ENCODE peak calls at places on chromosome 22, in seven cellular contexts. I is astrocyte; S is globus pallidus; U is thoracic aorta; X is activated naive CD4-positive, alpha-beta T cell treated with anti-CD3 and anti-CD28 coated beads, Interleukin-2, amount 10 ng/mL, durations not matched to agents 7 days and 5 days; B is T-cell; A is lung microvascular endothelial cell. O is an unnamed sample.

GRCh38 chr22:38694945-38695344 is 5.8 kb downstream of the JOSD1 start:
- DNase-seq in I (no peak), S (no peak), U (no peak), X (no peak), B (no peak), A (peak), O (no peak)

GRCh38 chr22:41096391-41096790 is 4.0 kb downstream of the EP300 start:
- DNase-seq in I (no peak), S (no peak), U (no peak), X (no peak), B (no peak), A (no peak), O (no peak)

GRCh38 chr22:46007003-46007847 is 30.3 kb upstream of the WNT7B start:
- DNase-seq in I (peak), S (no peak), U (no peak), X (no peak), B (no peak), A (peak), O (peak)

GRCh38 chr22:23522642-23523251 is 57.3 kb downstream of the IGLL1 start:
- DNase-seq in I (no peak), S (no peak), U (no peak), X (no peak), B (no peak), A (no peak), O (no peak)

GRCh38 chr22:25334091-25334490 is 114.7 kb downstream of the CRYBB2 start:
- DNase-seq in I (no peak), S (peak), U (no peak), X (peak), B (no peak), A (peak), O (no peak)

GRCh38 chr22:26777402-26777801 is 120.0 kb downstream of the MIAT start:
- DNase-seq in I (peak), S (no peak), U (no peak), X (no peak), B (no peak), A (no peak), O (no peak)

GRCh38 chr22:30667092-30667485 is 586 bp downstream of the DUSP18 start:
- DNase-seq in I (no peak), S (no peak), U (no peak), X (no peak), B (no peak), A (peak), O (no peak)

GRCh38 chr22:43317252-43317651 is 25.9 kb downstream of the SCUBE1 start:
- DNase-seq in I (no peak), S (no peak), U (no peak), X (no peak), B (no peak), A (no peak), O (no peak)

GRCh38 chr22:27797793-27798525 is 3.6 kb downstream of the MN1 start:
- DNase-seq in I (no peak), S (no peak), U (no peak), X (no peak), B (no peak), A (no peak), O (no peak)

GRCh38 chr22:22239311-22239939 is 5.2 kb upstream of the VPREB1 start:
- DNase-seq in I (no peak), S (no peak), U (no peak), X (no peak), B (no peak), A (no peak), O (no peak)

GRCh38 chr22:49299821-49300231 is 527.8 kb downstream of the BRD1 start:
- DNase-seq in I (no peak), S (no peak), U (no peak), X (no peak), B (no peak), A (no peak), O (no peak)

GRCh38 chr22:25564979-25565677 is 653 bp downstream of the GRK3 start:
- DNase-seq in I (no peak), S (no peak), U (no peak), X (peak), B (no peak), A (no peak), O (no peak)

GRCh38 chr22:49487950-49488349 is 339.7 kb downstream of the BRD1 start:
- DNase-seq in I (no peak), S (no peak), U (no peak), X (no peak), B (no peak), A (no peak), O (no peak)

GRCh38 chr22:40036591-40037225 is 42.0 kb downstream of the FAM83F start:
- DNase-seq in I (peak), S (peak), U (no peak), X (peak), B (no peak), A (peak), O (peak)

GRCh38 chr22:35643991-35644390 is 4.3 kb upstream of the APOL6 start:
- DNase-seq in I (no peak), S (no peak), U (no peak), X (no peak), B (no peak), A (no peak), O (no peak)

GRCh38 chr22:42947211-42947990 is 67.5 kb downstream of the PACSIN2 start:
- DNase-seq in I (no peak), S (no peak), U (no peak), X (no peak), B (no peak), A (peak), O (no peak)

GRCh38 chr22:41152902-41153301 is 52.2 kb upstream of the L3MBTL2 start:
- DNase-seq in I (no peak), S (no peak), U (no peak), X (no peak), B (no peak), A (no peak), O (no peak)

GRCh38 chr22:20523118-20523983 is 15.9 kb downstream of the MED15 start:
- DNase-seq in I (peak), S (no peak), U (no peak), X (peak), B (no peak), A (no peak), O (peak)